ENCODE peak calls at places on chromosomes 5 and 9, in seven cellular contexts. One of them, this sample, is unnamed.
A peak's percentile ranks its signal among the peaks of the same experiment; 100 is the strongest.

GRCh38 chr9:115349542-115349941 is 231.6 kb upstream of the TNC start:
- DNase-seq in K562: no peak
- DNase-seq in HCT116: no peak
- DNase-seq in HepG2: no peak
- DNase-seq in SK-N-SH: no peak
- DNase-seq in GM12878: no peak
- DNase-seq in H1: no peak
- DNase-seq in this sample: no peak

GRCh38 chr5:77852514-77853352 is 76.6 kb upstream of the TBCA start:
- DNase-seq in H1: peak; percentile 49
- DNase-seq in SK-N-SH: peak; percentile 87
- DNase-seq in GM12878: peak; percentile 80
- DNase-seq in HepG2: no peak
- DNase-seq in K562: no peak
- DNase-seq in HCT116: no peak
- DNase-seq in this sample: no peak

GRCh38 chr5:113612060-113612496 is 98.6 kb downstream of the YTHDC2 start:
- DNase-seq in HepG2: peak; percentile 7
- DNase-seq in H1: no peak
- DNase-seq in K562: peak; percentile 26
- DNase-seq in HCT116: peak; percentile 13
- DNase-seq in GM12878: no peak
- DNase-seq in SK-N-SH: peak; percentile 53
- DNase-seq in this sample: peak; percentile 58

GRCh38 chr5:53262348-53262970 is 152.9 kb upstream of the MOCS2 start:
- DNase-seq in H1: no peak
- DNase-seq in HCT116: peak; percentile 8
- DNase-seq in SK-N-SH: peak; percentile 2
- DNase-seq in HepG2: peak; percentile 2
- DNase-seq in K562: peak; percentile 14
- DNase-seq in GM12878: no peak
- DNase-seq in this sample: peak; percentile 39

GRCh38 chr5:142501890-142502289 is 177.1 kb upstream of the SPRY4 start:
- DNase-seq in GM12878: no peak
- DNase-seq in K562: no peak
- DNase-seq in SK-N-SH: no peak
- DNase-seq in HCT116: no peak
- DNase-seq in H1: no peak
- DNase-seq in HepG2: no peak
- DNase-seq in this sample: no peak

GRCh38 chr9:20872340-20872977 is 159.0 kb downstream of the HACD4 start:
- DNase-seq in H1: no peak
- DNase-seq in HCT116: no peak
- DNase-seq in GM12878: no peak
- DNase-seq in SK-N-SH: no peak
- DNase-seq in HepG2: no peak
- DNase-seq in K562: no peak
- DNase-seq in this sample: no peak

GRCh38 chr5:147892696-147893296 is 13.5 kb downstream of the C5orf46 start:
- DNase-seq in H1: no peak
- DNase-seq in SK-N-SH: no peak
- DNase-seq in HepG2: no peak
- DNase-seq in HCT116: peak; percentile 16
- DNase-seq in GM12878: no peak
- DNase-seq in K562: no peak
- DNase-seq in this sample: peak; percentile 96

GRCh38 chr5:144198386-144198785 is 27.7 kb downstream of the KCTD16 start:
- DNase-seq in SK-N-SH: no peak
- DNase-seq in HepG2: no peak
- DNase-seq in H1: no peak
- DNase-seq in K562: no peak
- DNase-seq in HCT116: no peak
- DNase-seq in GM12878: no peak
- DNase-seq in this sample: no peak

GRCh38 chr5:39185761-39186160 is 33.6 kb downstream of the FYB1 start:
- DNase-seq in K562: no peak
- DNase-seq in HepG2: no peak
- DNase-seq in GM12878: no peak
- DNase-seq in SK-N-SH: no peak
- DNase-seq in HCT116: no peak
- DNase-seq in H1: no peak
- DNase-seq in this sample: no peak

GRCh38 chr9:7980691-7981289 is 181.2 kb upstream of the DMAC1 start:
- DNase-seq in HCT116: no peak
- DNase-seq in GM12878: no peak
- DNase-seq in HepG2: no peak
- DNase-seq in H1: no peak
- DNase-seq in K562: no peak
- DNase-seq in SK-N-SH: no peak
- DNase-seq in this sample: no peak

GRCh38 chr5:36886791-36887190 is 10.2 kb downstream of the NIPBL start:
- DNase-seq in H1: no peak
- DNase-seq in GM12878: no peak
- DNase-seq in K562: no peak
- DNase-seq in HCT116: no peak
- DNase-seq in SK-N-SH: no peak
- DNase-seq in HepG2: no peak
- DNase-seq in this sample: no peak

GRCh38 chr5:5145651-5146529 is 5.8 kb downstream of the ADAMTS16 start:
- DNase-seq in K562: no peak
- DNase-seq in HCT116: peak; percentile 85
- DNase-seq in GM12878: no peak
- DNase-seq in H1: no peak
- DNase-seq in SK-N-SH: no peak
- DNase-seq in HepG2: no peak
- DNase-seq in this sample: no peak

GRCh38 chr5:180138976-180139730 is 67.6 kb upstream of the RNF130 start:
- DNase-seq in HCT116: no peak
- DNase-seq in HepG2: no peak
- DNase-seq in K562: no peak
- DNase-seq in H1: no peak
- DNase-seq in GM12878: no peak
- DNase-seq in SK-N-SH: no peak
- DNase-seq in this sample: no peak

GRCh38 chr5:156396063-156396829 is 69.3 kb downstream of the SGCD start:
- DNase-seq in K562: no peak
- DNase-seq in HCT116: no peak
- DNase-seq in GM12878: no peak
- DNase-seq in SK-N-SH: no peak
- DNase-seq in HepG2: no peak
- DNase-seq in H1: no peak
- DNase-seq in this sample: no peak

GRCh38 chr9:2755285-2755684 is 38.0 kb downstream of the KCNV2 start:
- DNase-seq in HepG2: no peak
- DNase-seq in GM12878: no peak
- DNase-seq in SK-N-SH: no peak
- DNase-seq in H1: no peak
- DNase-seq in HCT116: no peak
- DNase-seq in K562: no peak
- DNase-seq in this sample: no peak

GRCh38 chr9:12956805-12957204 is 182.0 kb downstream of the LURAP1L start:
- DNase-seq in GM12878: no peak
- DNase-seq in SK-N-SH: no peak
- DNase-seq in K562: no peak
- DNase-seq in H1: no peak
- DNase-seq in HCT116: no peak
- DNase-seq in HepG2: no peak
- DNase-seq in this sample: peak; percentile 69

GRCh38 chr9:129275626-129276247 is 97.7 kb upstream of the IER5L start:
- DNase-seq in K562: no peak
- DNase-seq in HCT116: no peak
- DNase-seq in HepG2: no peak
- DNase-seq in SK-N-SH: no peak
- DNase-seq in GM12878: no peak
- DNase-seq in H1: no peak
- DNase-seq in this sample: peak; percentile 87

GRCh38 chr5:59988396-59988795 is 94.9 kb upstream of the PDE4D start:
- DNase-seq in H1: no peak
- DNase-seq in HCT116: no peak
- DNase-seq in HepG2: no peak
- DNase-seq in K562: no peak
- DNase-seq in SK-N-SH: no peak
- DNase-seq in GM12878: no peak
- DNase-seq in this sample: no peak

GRCh38 chr9:118961857-118962256 is 407.4 kb downstream of the BRINP1 start:
- DNase-seq in HepG2: no peak
- DNase-seq in H1: peak; percentile 2
- DNase-seq in HCT116: no peak
- DNase-seq in K562: no peak
- DNase-seq in SK-N-SH: no peak
- DNase-seq in GM12878: no peak
- DNase-seq in this sample: no peak

GRCh38 chr9:122562134-122562760 is 9.3 kb downstream of the OR1N2 start:
- DNase-seq in SK-N-SH: no peak
- DNase-seq in GM12878: no peak
- DNase-seq in HepG2: no peak
- DNase-seq in H1: no peak
- DNase-seq in K562: no peak
- DNase-seq in HCT116: no peak
- DNase-seq in this sample: no peak

GRCh38 chr9:122572456-122572855 is 10.7 kb downstream of the OR1L8 start:
- DNase-seq in HCT116: no peak
- DNase-seq in K562: no peak
- DNase-seq in SK-N-SH: no peak
- DNase-seq in HepG2: no peak
- DNase-seq in GM12878: no peak
- DNase-seq in H1: no peak
- DNase-seq in this sample: no peak

DNA sequence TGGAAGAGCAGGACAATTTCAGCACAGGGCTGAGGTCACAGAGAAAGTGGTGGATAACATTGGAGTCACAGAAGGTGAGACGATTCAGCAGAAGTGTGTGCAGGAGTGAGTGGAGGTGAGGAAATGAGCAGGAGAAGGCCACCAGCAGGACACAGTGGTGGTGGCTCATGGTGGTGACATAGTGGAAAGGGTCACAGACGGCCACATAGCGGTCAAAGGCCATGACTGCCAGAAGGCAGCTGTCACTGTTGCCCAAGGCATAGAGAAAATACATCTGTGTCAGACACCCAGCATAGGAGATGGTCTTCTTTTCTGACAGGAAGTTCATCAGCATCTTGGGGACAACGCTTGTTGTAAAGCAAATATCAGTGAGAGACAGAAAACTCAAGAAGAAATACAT is 15.0 kb downstream of the OR1N2 start:
- DNase-seq in HepG2: no peak
- DNase-seq in HCT116: no peak
- DNase-seq in GM12878: no peak
- DNase-seq in SK-N-SH: no peak
- DNase-seq in H1: no peak
- DNase-seq in K562: no peak
- DNase-seq in this sample: no peak
- TF ChIP-seq JUND in HepG2: no peak
- TF ChIP-seq JUND in HCT116: no peak
- TF ChIP-seq JUND in GM12878: no peak
- TF ChIP-seq JUND in SK-N-SH: no peak
- TF ChIP-seq JUND in H1: no peak
- TF ChIP-seq JUND in K562: no peak
- TF ChIP-seq JUND in this sample: no peak

DNA sequence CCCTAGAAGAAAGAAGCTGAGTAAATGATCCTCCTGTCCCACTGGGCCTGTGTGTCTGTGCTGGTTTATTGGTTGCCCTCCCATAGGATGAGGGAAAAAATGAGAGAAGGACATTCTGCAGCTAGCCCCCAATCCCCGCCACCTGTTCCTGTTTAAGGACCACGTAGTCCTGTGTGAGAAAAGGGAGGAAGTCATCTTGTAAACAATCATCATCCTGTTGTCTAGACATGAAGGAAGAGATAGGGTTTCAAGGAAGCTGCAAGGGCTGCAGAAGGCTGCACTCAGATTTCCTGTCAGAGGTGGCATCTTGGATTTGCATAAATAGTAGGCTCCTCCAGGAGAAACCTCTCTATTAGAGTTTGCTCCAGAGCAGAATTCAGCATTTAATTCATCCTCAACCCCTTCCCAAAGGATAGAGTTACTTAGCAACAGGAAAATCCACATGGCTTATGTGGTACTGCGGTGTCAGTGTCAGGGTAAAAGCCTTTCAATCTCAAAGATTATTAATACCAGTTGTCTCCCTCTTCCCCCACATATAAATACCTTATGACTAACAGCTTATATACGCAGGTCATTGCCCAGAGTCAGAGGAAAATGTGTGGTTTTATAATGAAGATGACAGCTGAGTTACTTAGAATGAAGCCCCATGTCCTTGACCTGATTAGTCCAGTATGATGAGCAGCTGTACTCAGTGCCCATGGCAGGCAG is 4.6 kb upstream of the DNAJC18 start:
- DNase-seq in H1: no peak
- DNase-seq in SK-N-SH: peak; percentile 16
- DNase-seq in HCT116: no peak
- DNase-seq in GM12878: no peak
- DNase-seq in HepG2: no peak
- DNase-seq in K562: no peak
- DNase-seq in this sample: no peak
- TF ChIP-seq JUND in H1: no peak
- TF ChIP-seq JUND in SK-N-SH: peak; percentile 95
- TF ChIP-seq JUND in HCT116: no peak
- TF ChIP-seq JUND in GM12878: no peak
- TF ChIP-seq JUND in HepG2: no peak
- TF ChIP-seq JUND in K562: no peak
- TF ChIP-seq JUND in this sample: no peak

GRCh38 chr5:134438268-134438622 is 26.6 kb upstream of the CDKN2AIPNL start:
- DNase-seq in GM12878: no peak
- DNase-seq in K562: no peak
- DNase-seq in SK-N-SH: no peak
- DNase-seq in HepG2: no peak
- DNase-seq in H1: no peak
- DNase-seq in HCT116: no peak
- DNase-seq in this sample: no peak
- TF ChIP-seq JUND in GM12878: no peak
- TF ChIP-seq JUND in K562: no peak
- TF ChIP-seq JUND in SK-N-SH: no peak
- TF ChIP-seq JUND in HepG2: no peak
- TF ChIP-seq JUND in H1: no peak
- TF ChIP-seq JUND in HCT116: no peak
- TF ChIP-seq JUND in this sample: no peak

GRCh38 chr9:97735070-97735600 is 38.0 kb upstream of the XPA start:
- DNase-seq in GM12878: no peak
- DNase-seq in SK-N-SH: no peak
- DNase-seq in H1: no peak
- DNase-seq in K562: no peak
- DNase-seq in HCT116: no peak
- DNase-seq in HepG2: no peak
- DNase-seq in this sample: no peak

GRCh38 chr9:97742545-97742944 is 45.4 kb upstream of the XPA start:
- DNase-seq in GM12878: no peak
- DNase-seq in HCT116: no peak
- DNase-seq in K562: no peak
- DNase-seq in H1: no peak
- DNase-seq in HepG2: no peak
- DNase-seq in SK-N-SH: no peak
- DNase-seq in this sample: no peak

GRCh38 chr9:97740848-97741821 is 44.0 kb upstream of the XPA start:
- DNase-seq in K562: peak; percentile 57
- DNase-seq in GM12878: no peak
- DNase-seq in HepG2: no peak
- DNase-seq in HCT116: no peak
- DNase-seq in H1: peak; percentile 64
- DNase-seq in SK-N-SH: peak; percentile 75
- DNase-seq in this sample: no peak

GRCh38 chr9:97741947-97742346 is 44.8 kb upstream of the XPA start:
- DNase-seq in GM12878: no peak
- DNase-seq in SK-N-SH: no peak
- DNase-seq in HepG2: no peak
- DNase-seq in HCT116: no peak
- DNase-seq in H1: no peak
- DNase-seq in K562: no peak
- DNase-seq in this sample: no peak

GRCh38 chr9:97737429-97737828 is 40.3 kb upstream of the XPA start:
- DNase-seq in HCT116: peak; percentile 15
- DNase-seq in SK-N-SH: peak; percentile 65
- DNase-seq in GM12878: no peak
- DNase-seq in HepG2: peak; percentile 22
- DNase-seq in H1: no peak
- DNase-seq in K562: peak; percentile 92
- DNase-seq in this sample: no peak
- TF ChIP-seq JUND in HCT116: no peak
- TF ChIP-seq JUND in SK-N-SH: no peak
- TF ChIP-seq JUND in GM12878: no peak
- TF ChIP-seq JUND in HepG2: no peak
- TF ChIP-seq JUND in H1: no peak
- TF ChIP-seq JUND in K562: no peak
- TF ChIP-seq JUND in this sample: no peak

This sample was measured in T47D.